ENCODE peak calls at places on chromosomes 4 and X, in seven cellular contexts. One of them, this sample, is unnamed.

GRCh38 chrX:150211988-150212387 is 151.1 kb upstream of the MAMLD1 start:
- DNase-seq in lung: no peak
- DNase-seq in fibroblast of mammary gland: peak; percentile 82
- DNase-seq in astrocyte: peak; percentile 64
- DNase-seq in astrocyte of the spinal cord: peak; percentile 13
- DNase-seq in uterus: no peak
- DNase-seq in CD4-positive, alpha-beta T cell: no peak
- DNase-seq in this sample: peak; percentile 9

GRCh38 chrX:13691845-13692334 is 3.0 kb downstream of the RAB9A start:
- DNase-seq in lung: no peak
- DNase-seq in fibroblast of mammary gland: peak; percentile 33
- DNase-seq in astrocyte: peak; percentile 7
- DNase-seq in astrocyte of the spinal cord: no peak
- DNase-seq in uterus: no peak
- DNase-seq in CD4-positive, alpha-beta T cell: no peak
- DNase-seq in this sample: no peak

GRCh38 chr4:185771696-185772390 is 40.2 kb downstream of the SORBS2 start:
- DNase-seq in lung: no peak
- DNase-seq in fibroblast of mammary gland: no peak
- DNase-seq in astrocyte: no peak
- DNase-seq in astrocyte of the spinal cord: no peak
- DNase-seq in uterus: no peak
- DNase-seq in CD4-positive, alpha-beta T cell: no peak
- DNase-seq in this sample: no peak

GRCh38 chrX:71098302-71098701 is 2.7 kb downstream of the FOXO4 start:
- DNase-seq in lung: peak; percentile 44
- DNase-seq in fibroblast of mammary gland: peak; percentile 42
- DNase-seq in astrocyte: no peak
- DNase-seq in astrocyte of the spinal cord: peak; percentile 29
- DNase-seq in uterus: peak; percentile 69
- DNase-seq in CD4-positive, alpha-beta T cell: peak; percentile 69
- DNase-seq in this sample: no peak

GRCh38 chr4:113809313-113809712 is 47.8 kb upstream of the CAMK2D start:
- DNase-seq in lung: peak; percentile 54
- DNase-seq in fibroblast of mammary gland: peak; percentile 15
- DNase-seq in astrocyte: no peak
- DNase-seq in astrocyte of the spinal cord: no peak
- DNase-seq in uterus: peak; percentile 14
- DNase-seq in CD4-positive, alpha-beta T cell: no peak
- DNase-seq in this sample: no peak

GRCh38 chr4:130141651-130142050 is 1045.7 kb downstream of the C4orf33 start:
- DNase-seq in lung: no peak
- DNase-seq in fibroblast of mammary gland: no peak
- DNase-seq in astrocyte: no peak
- DNase-seq in astrocyte of the spinal cord: no peak
- DNase-seq in uterus: no peak
- DNase-seq in CD4-positive, alpha-beta T cell: no peak
- DNase-seq in this sample: no peak

GRCh38 chrX:139209342-139209741 is 321.2 kb upstream of the F9 start:
- DNase-seq in lung: no peak
- DNase-seq in fibroblast of mammary gland: no peak
- DNase-seq in astrocyte: no peak
- DNase-seq in astrocyte of the spinal cord: no peak
- DNase-seq in uterus: no peak
- DNase-seq in CD4-positive, alpha-beta T cell: no peak
- DNase-seq in this sample: no peak

GRCh38 chr4:151674804-151675290 is 86.0 kb downstream of the GATB start:
- DNase-seq in lung: peak; percentile 42
- DNase-seq in fibroblast of mammary gland: peak; percentile 45
- DNase-seq in astrocyte: peak; percentile 56
- DNase-seq in astrocyte of the spinal cord: peak; percentile 61
- DNase-seq in uterus: peak; percentile 64
- DNase-seq in CD4-positive, alpha-beta T cell: no peak
- DNase-seq in this sample: no peak

GRCh38 chr4:56158483-56158882 is 209.7 kb downstream of the CEP135 start:
- DNase-seq in lung: no peak
- DNase-seq in fibroblast of mammary gland: no peak
- DNase-seq in astrocyte: no peak
- DNase-seq in astrocyte of the spinal cord: no peak
- DNase-seq in uterus: no peak
- DNase-seq in CD4-positive, alpha-beta T cell: no peak
- DNase-seq in this sample: no peak

GRCh38 chr4:169185133-169185956 is 85.4 kb downstream of the SH3RF1 start:
- DNase-seq in lung: no peak
- DNase-seq in fibroblast of mammary gland: no peak
- DNase-seq in astrocyte: no peak
- DNase-seq in astrocyte of the spinal cord: no peak
- DNase-seq in uterus: no peak
- DNase-seq in CD4-positive, alpha-beta T cell: no peak
- DNase-seq in this sample: no peak

GRCh38 chr4:141046255-141046654 is 87.0 kb downstream of the RNF150 start:
- DNase-seq in lung: no peak
- DNase-seq in fibroblast of mammary gland: peak; percentile 97
- DNase-seq in astrocyte: peak; percentile 100
- DNase-seq in astrocyte of the spinal cord: peak; percentile 96
- DNase-seq in uterus: peak; percentile 25
- DNase-seq in CD4-positive, alpha-beta T cell: no peak
- DNase-seq in this sample: peak; percentile 98

GRCh38 chr4:111454961-111455360 is 690.3 kb upstream of the FAM241A start:
- DNase-seq in lung: no peak
- DNase-seq in fibroblast of mammary gland: no peak
- DNase-seq in astrocyte: no peak
- DNase-seq in astrocyte of the spinal cord: no peak
- DNase-seq in uterus: no peak
- DNase-seq in CD4-positive, alpha-beta T cell: no peak
- DNase-seq in this sample: no peak

GRCh38 chr4:148059617-148060180 is 327.8 kb downstream of the ARHGAP10 start:
- DNase-seq in lung: no peak
- DNase-seq in fibroblast of mammary gland: no peak
- DNase-seq in astrocyte: no peak
- DNase-seq in astrocyte of the spinal cord: no peak
- DNase-seq in uterus: no peak
- DNase-seq in CD4-positive, alpha-beta T cell: no peak
- DNase-seq in this sample: no peak

GRCh38 chr4:579543-580175 is 3.6 kb upstream of the TMEM271 start:
- DNase-seq in lung: no peak
- DNase-seq in fibroblast of mammary gland: no peak
- DNase-seq in astrocyte: no peak
- DNase-seq in astrocyte of the spinal cord: no peak
- DNase-seq in uterus: no peak
- DNase-seq in CD4-positive, alpha-beta T cell: no peak
- DNase-seq in this sample: no peak

GRCh38 chr4:41413670-41414069 is 124.3 kb upstream of the LIMCH1 start:
- DNase-seq in lung: no peak
- DNase-seq in fibroblast of mammary gland: no peak
- DNase-seq in astrocyte: peak; percentile 64
- DNase-seq in astrocyte of the spinal cord: peak; percentile 19
- DNase-seq in uterus: no peak
- DNase-seq in CD4-positive, alpha-beta T cell: no peak
- DNase-seq in this sample: no peak

GRCh38 chr4:123397276-123398150 is 918 bp downstream of the SPRY1 start:
- DNase-seq in lung: peak; percentile 47
- DNase-seq in fibroblast of mammary gland: peak; percentile 42
- DNase-seq in astrocyte: peak; percentile 31
- DNase-seq in astrocyte of the spinal cord: no peak
- DNase-seq in uterus: peak; percentile 37
- DNase-seq in CD4-positive, alpha-beta T cell: no peak
- DNase-seq in this sample: no peak

GRCh38 chr4:143335979-143336827 is 473 bp upstream of the GAB1 start:
- DNase-seq in lung: peak; percentile 86
- DNase-seq in fibroblast of mammary gland: peak; percentile 86
- DNase-seq in astrocyte: peak; percentile 85
- DNase-seq in astrocyte of the spinal cord: peak; percentile 94
- DNase-seq in uterus: peak; percentile 93
- DNase-seq in CD4-positive, alpha-beta T cell: no peak
- DNase-seq in this sample: peak; percentile 82

GRCh38 chr4:143339497-143339896 is 2.8 kb downstream of the GAB1 start:
- DNase-seq in lung: no peak
- DNase-seq in fibroblast of mammary gland: no peak
- DNase-seq in astrocyte: no peak
- DNase-seq in astrocyte of the spinal cord: no peak
- DNase-seq in uterus: no peak
- DNase-seq in CD4-positive, alpha-beta T cell: no peak
- DNase-seq in this sample: no peak

GRCh38 chr4:143337600-143338287 is 1.1 kb downstream of the GAB1 start:
- DNase-seq in lung: peak; percentile 46
- DNase-seq in fibroblast of mammary gland: peak; percentile 60
- DNase-seq in astrocyte: peak; percentile 60
- DNase-seq in astrocyte of the spinal cord: peak; percentile 77
- DNase-seq in uterus: peak; percentile 55
- DNase-seq in CD4-positive, alpha-beta T cell: no peak
- DNase-seq in this sample: peak; percentile 18

GRCh38 chr4:143338313-143338712 is 1.6 kb downstream of the GAB1 start:
- DNase-seq in lung: no peak
- DNase-seq in fibroblast of mammary gland: no peak
- DNase-seq in astrocyte: no peak
- DNase-seq in astrocyte of the spinal cord: peak; percentile 9
- DNase-seq in uterus: no peak
- DNase-seq in CD4-positive, alpha-beta T cell: no peak
- DNase-seq in this sample: no peak

DNA sequence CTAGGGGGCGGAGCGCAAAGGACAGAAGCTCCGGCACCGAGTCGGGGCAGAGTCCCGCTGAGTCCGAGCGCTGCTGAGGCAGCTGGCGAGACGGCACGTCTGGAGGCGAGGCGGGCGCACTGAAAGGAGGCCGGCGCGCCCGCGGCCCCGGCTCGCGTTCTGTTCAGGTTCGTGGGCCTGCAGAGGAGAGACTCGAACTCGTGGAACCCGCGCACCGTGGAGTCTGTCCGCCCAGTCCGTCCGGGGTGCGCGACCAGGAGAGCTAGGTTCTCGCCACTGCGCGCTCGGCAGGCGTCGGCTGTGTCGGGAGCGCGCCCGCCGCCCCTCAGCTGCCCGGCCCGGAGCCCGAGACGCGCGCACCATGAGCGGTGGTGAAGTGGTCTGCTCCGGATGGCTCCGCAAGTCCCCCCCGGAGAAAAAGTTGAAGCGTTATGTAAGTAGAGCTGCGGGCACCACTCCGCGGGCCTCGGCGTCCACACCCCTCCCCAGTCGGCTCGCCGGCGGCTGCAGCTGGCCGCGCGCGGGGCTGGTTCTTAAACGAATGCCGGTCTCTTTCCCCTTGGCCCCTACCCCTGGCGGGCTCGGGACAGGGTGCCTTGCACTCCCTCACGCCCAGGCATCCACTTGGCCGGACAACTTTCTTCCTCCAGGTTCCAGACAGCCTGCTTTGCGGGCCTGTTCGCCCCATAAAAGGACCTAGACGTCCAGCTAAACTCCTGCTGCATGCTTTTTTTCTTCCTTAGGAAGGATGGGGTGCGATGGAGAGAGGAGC is at the start of gene GAB1:
- DNase-seq in lung: peak; percentile 37
- DNase-seq in fibroblast of mammary gland: peak; percentile 74
- DNase-seq in astrocyte: peak; percentile 73
- DNase-seq in astrocyte of the spinal cord: peak; percentile 75
- DNase-seq in uterus: peak; percentile 74
- DNase-seq in CD4-positive, alpha-beta T cell: no peak
- DNase-seq in this sample: peak; percentile 36
- TF ChIP-seq CTCF in lung: no peak
- TF ChIP-seq CTCF in fibroblast of mammary gland: no peak
- TF ChIP-seq CTCF in astrocyte: no peak
- TF ChIP-seq CTCF in astrocyte of the spinal cord: peak; percentile 12
- TF ChIP-seq CTCF in uterus: no peak
- TF ChIP-seq CTCF in CD4-positive, alpha-beta T cell: no peak
- TF ChIP-seq CTCF in this sample: peak; percentile 65

GRCh38 chrX:53071604-53072417 is 10.4 kb upstream of the TSPYL2 start:
- DNase-seq in lung: peak; percentile 66
- DNase-seq in fibroblast of mammary gland: peak; percentile 70
- DNase-seq in astrocyte: peak; percentile 30
- DNase-seq in astrocyte of the spinal cord: peak; percentile 52
- DNase-seq in uterus: peak; percentile 85
- DNase-seq in CD4-positive, alpha-beta T cell: peak; percentile 62
- DNase-seq in this sample: peak; percentile 39
- TF ChIP-seq CTCF in lung: peak; percentile 34
- TF ChIP-seq CTCF in fibroblast of mammary gland: peak; percentile 72
- TF ChIP-seq CTCF in astrocyte: peak; percentile 48
- TF ChIP-seq CTCF in astrocyte of the spinal cord: peak; percentile 57
- TF ChIP-seq CTCF in uterus: peak; percentile 63
- TF ChIP-seq CTCF in CD4-positive, alpha-beta T cell: peak; percentile 67
- TF ChIP-seq CTCF in this sample: peak; percentile 78

GRCh38 chr4:2634014-2634413 is 97.6 kb downstream of the FAM193A start:
- DNase-seq in lung: no peak
- DNase-seq in fibroblast of mammary gland: no peak
- DNase-seq in astrocyte: no peak
- DNase-seq in astrocyte of the spinal cord: no peak
- DNase-seq in uterus: no peak
- DNase-seq in CD4-positive, alpha-beta T cell: no peak
- DNase-seq in this sample: no peak

GRCh38 chr4:2624782-2625548 is 88.5 kb downstream of the FAM193A start:
- DNase-seq in lung: no peak
- DNase-seq in fibroblast of mammary gland: no peak
- DNase-seq in astrocyte: no peak
- DNase-seq in astrocyte of the spinal cord: no peak
- DNase-seq in uterus: no peak
- DNase-seq in CD4-positive, alpha-beta T cell: no peak
- DNase-seq in this sample: no peak

GRCh38 chr4:2626231-2626630 is 89.8 kb downstream of the FAM193A start:
- DNase-seq in lung: no peak
- DNase-seq in fibroblast of mammary gland: no peak
- DNase-seq in astrocyte: no peak
- DNase-seq in astrocyte of the spinal cord: no peak
- DNase-seq in uterus: no peak
- DNase-seq in CD4-positive, alpha-beta T cell: no peak
- DNase-seq in this sample: no peak

GRCh38 chr4:2636331-2636730 is 99.9 kb downstream of the FAM193A start:
- DNase-seq in lung: no peak
- DNase-seq in fibroblast of mammary gland: no peak
- DNase-seq in astrocyte: no peak
- DNase-seq in astrocyte of the spinal cord: no peak
- DNase-seq in uterus: no peak
- DNase-seq in CD4-positive, alpha-beta T cell: no peak
- DNase-seq in this sample: no peak

GRCh38 chr4:2630556-2631273 is 94.3 kb downstream of the FAM193A start:
- DNase-seq in lung: no peak
- DNase-seq in fibroblast of mammary gland: no peak
- DNase-seq in astrocyte: no peak
- DNase-seq in astrocyte of the spinal cord: no peak
- DNase-seq in uterus: no peak
- DNase-seq in CD4-positive, alpha-beta T cell: no peak
- DNase-seq in this sample: no peak
- TF ChIP-seq CTCF in lung: no peak
- TF ChIP-seq CTCF in fibroblast of mammary gland: no peak
- TF ChIP-seq CTCF in astrocyte: no peak
- TF ChIP-seq CTCF in astrocyte of the spinal cord: no peak
- TF ChIP-seq CTCF in uterus: no peak
- TF ChIP-seq CTCF in CD4-positive, alpha-beta T cell: no peak
- TF ChIP-seq CTCF in this sample: peak; percentile 19

DNA sequence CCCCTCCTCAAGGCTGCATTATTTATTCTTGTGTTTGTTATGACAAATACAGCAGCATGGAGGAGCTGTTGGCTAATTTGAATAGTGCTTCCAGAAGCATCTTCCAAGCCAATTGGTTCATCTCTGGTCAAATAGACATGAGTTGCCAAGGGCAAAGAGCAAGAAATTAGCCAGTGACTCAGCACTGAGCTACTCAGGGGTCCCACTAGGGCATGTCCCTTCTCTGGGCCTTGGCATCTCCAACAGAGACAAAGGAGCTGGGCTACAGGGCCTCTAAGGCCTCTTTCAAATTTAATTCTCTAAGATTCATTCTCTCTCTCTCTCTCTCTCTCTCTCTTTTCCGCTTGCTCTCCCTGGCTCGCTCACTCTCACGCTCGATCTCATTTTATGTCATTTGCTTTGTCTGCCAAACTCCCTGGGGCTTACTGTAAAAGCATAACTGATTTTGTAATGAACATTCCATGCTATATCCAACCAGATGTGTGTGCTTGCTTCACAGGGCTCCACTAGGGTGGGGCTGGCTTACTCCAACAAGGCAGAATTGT is 86.7 kb upstream of the MAGEA4 start:
- DNase-seq in lung: no peak
- DNase-seq in fibroblast of mammary gland: peak; percentile 89
- DNase-seq in astrocyte: peak; percentile 90
- DNase-seq in astrocyte of the spinal cord: peak; percentile 84
- DNase-seq in uterus: no peak
- DNase-seq in CD4-positive, alpha-beta T cell: no peak
- DNase-seq in this sample: peak; percentile 82
- TF ChIP-seq CTCF in lung: no peak
- TF ChIP-seq CTCF in fibroblast of mammary gland: peak; percentile 48
- TF ChIP-seq CTCF in astrocyte: no peak
- TF ChIP-seq CTCF in astrocyte of the spinal cord: peak; percentile 24
- TF ChIP-seq CTCF in uterus: no peak
- TF ChIP-seq CTCF in CD4-positive, alpha-beta T cell: no peak
- TF ChIP-seq CTCF in this sample: peak; percentile 33